ENCODE peak calls at places on chromosomes 6 and 20, in nine cellular contexts. One of them, this sample, is unnamed.

GRCh38 chr20:4810446-4811019 is 88.8 kb downstream of the PRND start:
- DNase-seq in BJ: no peak
- DNase-seq in esophagus muscularis mucosa: no peak
- DNase-seq in CD8-positive, alpha-beta memory T cell: no peak
- DNase-seq in NCI-H2171 treated with DMSO at 0.1 percent for 48 hours: no peak
- DNase-seq in astrocyte of the spinal cord: no peak
- DNase-seq in endothelial cell: no peak
- DNase-seq in head of caudate nucleus: no peak
- DNase-seq in HTR-8/SVneo: no peak
- DNase-seq in this sample: no peak

GRCh38 chr6:71510057-71510713 is 221.6 kb downstream of the OGFRL1 start:
- DNase-seq in BJ: peak
- DNase-seq in esophagus muscularis mucosa: no peak
- DNase-seq in CD8-positive, alpha-beta memory T cell: no peak
- DNase-seq in NCI-H2171 treated with DMSO at 0.1 percent for 48 hours: peak
- DNase-seq in astrocyte of the spinal cord: peak
- DNase-seq in endothelial cell: peak
- DNase-seq in head of caudate nucleus: peak
- DNase-seq in HTR-8/SVneo: peak
- DNase-seq in this sample: peak

GRCh38 chr20:32980131-32980941 is 23.9 kb downstream of the SUN5 start:
- DNase-seq in BJ: no peak
- DNase-seq in esophagus muscularis mucosa: no peak
- DNase-seq in CD8-positive, alpha-beta memory T cell: no peak
- DNase-seq in NCI-H2171 treated with DMSO at 0.1 percent for 48 hours: peak
- DNase-seq in astrocyte of the spinal cord: no peak
- DNase-seq in endothelial cell: no peak
- DNase-seq in head of caudate nucleus: peak
- DNase-seq in HTR-8/SVneo: no peak
- DNase-seq in this sample: no peak

GRCh38 chr6:157985378-157986155 is 3.9 kb downstream of the SYNJ2 start:
- DNase-seq in BJ: no peak
- DNase-seq in esophagus muscularis mucosa: no peak
- DNase-seq in CD8-positive, alpha-beta memory T cell: no peak
- DNase-seq in NCI-H2171 treated with DMSO at 0.1 percent for 48 hours: peak
- DNase-seq in astrocyte of the spinal cord: no peak
- DNase-seq in endothelial cell: no peak
- DNase-seq in head of caudate nucleus: peak
- DNase-seq in HTR-8/SVneo: no peak
- DNase-seq in this sample: peak

GRCh38 chr6:67759001-67759400 is 876.1 kb upstream of the ADGRB3 start:
- DNase-seq in BJ: no peak
- DNase-seq in esophagus muscularis mucosa: no peak
- DNase-seq in CD8-positive, alpha-beta memory T cell: no peak
- DNase-seq in NCI-H2171 treated with DMSO at 0.1 percent for 48 hours: no peak
- DNase-seq in astrocyte of the spinal cord: no peak
- DNase-seq in endothelial cell: no peak
- DNase-seq in head of caudate nucleus: no peak
- DNase-seq in HTR-8/SVneo: no peak
- DNase-seq in this sample: no peak

GRCh38 chr20:46400828-46401477 is 5.5 kb downstream of the ELMO2 start:
- DNase-seq in BJ: peak
- DNase-seq in esophagus muscularis mucosa: no peak
- DNase-seq in CD8-positive, alpha-beta memory T cell: no peak
- DNase-seq in NCI-H2171 treated with DMSO at 0.1 percent for 48 hours: no peak
- DNase-seq in astrocyte of the spinal cord: peak
- DNase-seq in endothelial cell: no peak
- DNase-seq in head of caudate nucleus: no peak
- DNase-seq in HTR-8/SVneo: peak
- DNase-seq in this sample: peak

GRCh38 chr20:7770578-7770977 is 169.7 kb downstream of the HAO1 start:
- DNase-seq in BJ: no peak
- DNase-seq in esophagus muscularis mucosa: no peak
- DNase-seq in CD8-positive, alpha-beta memory T cell: no peak
- DNase-seq in NCI-H2171 treated with DMSO at 0.1 percent for 48 hours: no peak
- DNase-seq in astrocyte of the spinal cord: peak
- DNase-seq in endothelial cell: no peak
- DNase-seq in head of caudate nucleus: no peak
- DNase-seq in HTR-8/SVneo: no peak
- DNase-seq in this sample: peak

GRCh38 chr6:41780623-41781301 is at the start of gene PRICKLE4:
- DNase-seq in BJ: no peak
- DNase-seq in esophagus muscularis mucosa: no peak
- DNase-seq in CD8-positive, alpha-beta memory T cell: peak
- DNase-seq in NCI-H2171 treated with DMSO at 0.1 percent for 48 hours: no peak
- DNase-seq in astrocyte of the spinal cord: no peak
- DNase-seq in endothelial cell: peak
- DNase-seq in head of caudate nucleus: peak
- DNase-seq in HTR-8/SVneo: no peak
- DNase-seq in this sample: peak

GRCh38 chr6:133184798-133185380 is 56.3 kb upstream of the EYA4 start:
- DNase-seq in BJ: no peak
- DNase-seq in esophagus muscularis mucosa: no peak
- DNase-seq in CD8-positive, alpha-beta memory T cell: no peak
- DNase-seq in NCI-H2171 treated with DMSO at 0.1 percent for 48 hours: peak
- DNase-seq in astrocyte of the spinal cord: peak
- DNase-seq in endothelial cell: no peak
- DNase-seq in head of caudate nucleus: peak
- DNase-seq in HTR-8/SVneo: peak
- DNase-seq in this sample: peak

GRCh38 chr6:141969201-141969600 is 163.5 kb upstream of the GJE1 start:
- DNase-seq in BJ: no peak
- DNase-seq in esophagus muscularis mucosa: no peak
- DNase-seq in CD8-positive, alpha-beta memory T cell: no peak
- DNase-seq in NCI-H2171 treated with DMSO at 0.1 percent for 48 hours: no peak
- DNase-seq in astrocyte of the spinal cord: peak
- DNase-seq in endothelial cell: no peak
- DNase-seq in head of caudate nucleus: no peak
- DNase-seq in HTR-8/SVneo: no peak
- DNase-seq in this sample: peak

GRCh38 chr20:20624914-20625313 is 87.5 kb downstream of the RALGAPA2 start:
- DNase-seq in BJ: no peak
- DNase-seq in esophagus muscularis mucosa: no peak
- DNase-seq in CD8-positive, alpha-beta memory T cell: no peak
- DNase-seq in NCI-H2171 treated with DMSO at 0.1 percent for 48 hours: peak
- DNase-seq in astrocyte of the spinal cord: no peak
- DNase-seq in endothelial cell: no peak
- DNase-seq in head of caudate nucleus: no peak
- DNase-seq in HTR-8/SVneo: no peak
- DNase-seq in this sample: no peak

GRCh38 chr20:25196701-25197120 is 1.2 kb downstream of the ENTPD6 start:
- DNase-seq in BJ: no peak
- DNase-seq in esophagus muscularis mucosa: no peak
- DNase-seq in CD8-positive, alpha-beta memory T cell: no peak
- DNase-seq in NCI-H2171 treated with DMSO at 0.1 percent for 48 hours: peak
- DNase-seq in astrocyte of the spinal cord: peak
- DNase-seq in endothelial cell: no peak
- DNase-seq in head of caudate nucleus: no peak
- DNase-seq in HTR-8/SVneo: no peak
- DNase-seq in this sample: no peak

GRCh38 chr6:38316099-38316868 is 323.4 kb downstream of the BTBD9 start:
- DNase-seq in BJ: no peak
- DNase-seq in esophagus muscularis mucosa: no peak
- DNase-seq in CD8-positive, alpha-beta memory T cell: no peak
- DNase-seq in NCI-H2171 treated with DMSO at 0.1 percent for 48 hours: no peak
- DNase-seq in astrocyte of the spinal cord: no peak
- DNase-seq in endothelial cell: no peak
- DNase-seq in head of caudate nucleus: no peak
- DNase-seq in HTR-8/SVneo: no peak
- DNase-seq in this sample: no peak

GRCh38 chr6:145903356-145904102 is 60.6 kb downstream of the SHPRH start:
- DNase-seq in BJ: no peak
- DNase-seq in esophagus muscularis mucosa: no peak
- DNase-seq in CD8-positive, alpha-beta memory T cell: no peak
- DNase-seq in NCI-H2171 treated with DMSO at 0.1 percent for 48 hours: no peak
- DNase-seq in astrocyte of the spinal cord: no peak
- DNase-seq in endothelial cell: no peak
- DNase-seq in head of caudate nucleus: no peak
- DNase-seq in HTR-8/SVneo: no peak
- DNase-seq in this sample: peak

GRCh38 chr6:41625442-41625841 is 12.8 kb upstream of the MDFI start:
- DNase-seq in BJ: no peak
- DNase-seq in esophagus muscularis mucosa: no peak
- DNase-seq in CD8-positive, alpha-beta memory T cell: no peak
- DNase-seq in NCI-H2171 treated with DMSO at 0.1 percent for 48 hours: peak
- DNase-seq in astrocyte of the spinal cord: no peak
- DNase-seq in endothelial cell: no peak
- DNase-seq in head of caudate nucleus: no peak
- DNase-seq in HTR-8/SVneo: no peak
- DNase-seq in this sample: peak

GRCh38 chr20:20786428-20786827 is 74.0 kb upstream of the RALGAPA2 start:
- DNase-seq in BJ: no peak
- DNase-seq in esophagus muscularis mucosa: no peak
- DNase-seq in CD8-positive, alpha-beta memory T cell: no peak
- DNase-seq in NCI-H2171 treated with DMSO at 0.1 percent for 48 hours: no peak
- DNase-seq in astrocyte of the spinal cord: no peak
- DNase-seq in endothelial cell: no peak
- DNase-seq in head of caudate nucleus: no peak
- DNase-seq in HTR-8/SVneo: no peak
- DNase-seq in this sample: no peak

GRCh38 chr20:47235853-47236638 is 120.5 kb downstream of the ZMYND8 start:
- DNase-seq in BJ: no peak
- DNase-seq in esophagus muscularis mucosa: no peak
- DNase-seq in CD8-positive, alpha-beta memory T cell: no peak
- DNase-seq in NCI-H2171 treated with DMSO at 0.1 percent for 48 hours: peak
- DNase-seq in astrocyte of the spinal cord: no peak
- DNase-seq in endothelial cell: no peak
- DNase-seq in head of caudate nucleus: no peak
- DNase-seq in HTR-8/SVneo: no peak
- DNase-seq in this sample: no peak

GRCh38 chr6:53992522-53992921 is 118.7 kb upstream of the MLIP start:
- DNase-seq in BJ: no peak
- DNase-seq in esophagus muscularis mucosa: no peak
- DNase-seq in CD8-positive, alpha-beta memory T cell: no peak
- DNase-seq in NCI-H2171 treated with DMSO at 0.1 percent for 48 hours: no peak
- DNase-seq in astrocyte of the spinal cord: no peak
- DNase-seq in endothelial cell: no peak
- DNase-seq in head of caudate nucleus: no peak
- DNase-seq in HTR-8/SVneo: no peak
- DNase-seq in this sample: no peak

GRCh38 chr6:121597654-121598053 is 162.2 kb downstream of the GJA1 start:
- DNase-seq in BJ: peak
- DNase-seq in esophagus muscularis mucosa: no peak
- DNase-seq in CD8-positive, alpha-beta memory T cell: no peak
- DNase-seq in NCI-H2171 treated with DMSO at 0.1 percent for 48 hours: no peak
- DNase-seq in astrocyte of the spinal cord: peak
- DNase-seq in endothelial cell: no peak
- DNase-seq in head of caudate nucleus: no peak
- DNase-seq in HTR-8/SVneo: no peak
- DNase-seq in this sample: no peak

GRCh38 chr20:24580006-24580405 is 110.6 kb downstream of the SYNDIG1 start:
- DNase-seq in BJ: no peak
- DNase-seq in esophagus muscularis mucosa: no peak
- DNase-seq in CD8-positive, alpha-beta memory T cell: no peak
- DNase-seq in NCI-H2171 treated with DMSO at 0.1 percent for 48 hours: no peak
- DNase-seq in astrocyte of the spinal cord: no peak
- DNase-seq in endothelial cell: no peak
- DNase-seq in head of caudate nucleus: no peak
- DNase-seq in HTR-8/SVneo: no peak
- DNase-seq in this sample: no peak

GRCh38 chr6:12328701-12329100 is 38.5 kb downstream of the EDN1 start:
- DNase-seq in BJ: no peak
- DNase-seq in esophagus muscularis mucosa: no peak
- DNase-seq in CD8-positive, alpha-beta memory T cell: no peak
- DNase-seq in NCI-H2171 treated with DMSO at 0.1 percent for 48 hours: no peak
- DNase-seq in astrocyte of the spinal cord: no peak
- DNase-seq in endothelial cell: no peak
- DNase-seq in head of caudate nucleus: no peak
- DNase-seq in HTR-8/SVneo: no peak
- DNase-seq in this sample: no peak

GRCh38 chr6:40732878-40733277 is 145.7 kb upstream of the LRFN2 start:
- DNase-seq in BJ: no peak
- DNase-seq in esophagus muscularis mucosa: no peak
- DNase-seq in CD8-positive, alpha-beta memory T cell: no peak
- DNase-seq in NCI-H2171 treated with DMSO at 0.1 percent for 48 hours: no peak
- DNase-seq in astrocyte of the spinal cord: peak
- DNase-seq in endothelial cell: no peak
- DNase-seq in head of caudate nucleus: no peak
- DNase-seq in HTR-8/SVneo: no peak
- DNase-seq in this sample: peak

GRCh38 chr20:50534567-50534966 is 24.4 kb downstream of the PTPN1 start:
- DNase-seq in BJ: peak
- DNase-seq in esophagus muscularis mucosa: no peak
- DNase-seq in CD8-positive, alpha-beta memory T cell: no peak
- DNase-seq in NCI-H2171 treated with DMSO at 0.1 percent for 48 hours: no peak
- DNase-seq in astrocyte of the spinal cord: peak
- DNase-seq in endothelial cell: no peak
- DNase-seq in head of caudate nucleus: no peak
- DNase-seq in HTR-8/SVneo: no peak
- DNase-seq in this sample: peak